ENCODE peak calls at places on chromosome 5, in nine cellular contexts. One of them, this sample, is unnamed.

GRCh38 chr5:110070836-110071235 is 381.1 kb downstream of the MAN2A1 start:
- DNase-seq in keratinocyte: no peak
- DNase-seq in uterus: no peak
- DNase-seq in left ventricle myocardium inferior: no peak
- DNase-seq in mammary epithelial cell: no peak
- DNase-seq in SK-N-SH: no peak
- DNase-seq in fibroblast of lung: peak; percentile 25
- DNase-seq in body of pancreas: no peak
- DNase-seq in ovary: no peak
- DNase-seq in this sample: no peak

GRCh38 chr5:33457124-33457523 is 16.4 kb downstream of the TARS1 start:
- DNase-seq in ovary: no peak
- DNase-seq in mammary epithelial cell: no peak
- DNase-seq in fibroblast of lung: peak; percentile 26
- DNase-seq in keratinocyte: no peak
- DNase-seq in body of pancreas: no peak
- DNase-seq in uterus: no peak
- DNase-seq in left ventricle myocardium inferior: no peak
- DNase-seq in SK-N-SH: no peak
- DNase-seq in this sample: no peak

GRCh38 chr5:4233671-4234070 is 638.0 kb downstream of the IRX1 start:
- DNase-seq in uterus: no peak
- DNase-seq in SK-N-SH: no peak
- DNase-seq in fibroblast of lung: no peak
- DNase-seq in left ventricle myocardium inferior: no peak
- DNase-seq in mammary epithelial cell: no peak
- DNase-seq in keratinocyte: no peak
- DNase-seq in body of pancreas: no peak
- DNase-seq in ovary: no peak
- DNase-seq in this sample: no peak

GRCh38 chr5:150517272-150518152 is 9.6 kb downstream of the NDST1 start:
- DNase-seq in left ventricle myocardium inferior: peak; percentile 59
- DNase-seq in mammary epithelial cell: peak; percentile 94
- DNase-seq in keratinocyte: no peak
- DNase-seq in fibroblast of lung: peak; percentile 96
- DNase-seq in ovary: peak; percentile 72
- DNase-seq in uterus: no peak
- DNase-seq in body of pancreas: peak; percentile 95
- DNase-seq in SK-N-SH: peak; percentile 87
- DNase-seq in this sample: no peak

GRCh38 chr5:112717506-112718082 is 20.1 kb upstream of the APC start:
- DNase-seq in ovary: no peak
- DNase-seq in uterus: no peak
- DNase-seq in body of pancreas: no peak
- DNase-seq in SK-N-SH: no peak
- DNase-seq in fibroblast of lung: no peak
- DNase-seq in left ventricle myocardium inferior: no peak
- DNase-seq in mammary epithelial cell: no peak
- DNase-seq in keratinocyte: no peak
- DNase-seq in this sample: no peak

GRCh38 chr5:71752441-71753190 is 33.5 kb downstream of the CARTPT start:
- DNase-seq in body of pancreas: no peak
- DNase-seq in mammary epithelial cell: no peak
- DNase-seq in uterus: no peak
- DNase-seq in keratinocyte: no peak
- DNase-seq in left ventricle myocardium inferior: no peak
- DNase-seq in ovary: no peak
- DNase-seq in fibroblast of lung: no peak
- DNase-seq in SK-N-SH: no peak
- DNase-seq in this sample: no peak

GRCh38 chr5:317086-317811 is 4.3 kb upstream of the AHRR start:
- DNase-seq in SK-N-SH: peak; percentile 74
- DNase-seq in uterus: no peak
- DNase-seq in mammary epithelial cell: peak; percentile 30
- DNase-seq in fibroblast of lung: peak; percentile 74
- DNase-seq in ovary: no peak
- DNase-seq in left ventricle myocardium inferior: no peak
- DNase-seq in body of pancreas: no peak
- DNase-seq in keratinocyte: no peak
- DNase-seq in this sample: no peak

GRCh38 chr5:14153932-14154646 is 10.9 kb downstream of the TRIO start:
- DNase-seq in fibroblast of lung: peak; percentile 85
- DNase-seq in body of pancreas: no peak
- DNase-seq in ovary: peak; percentile 49
- DNase-seq in mammary epithelial cell: peak; percentile 58
- DNase-seq in uterus: peak; percentile 81
- DNase-seq in keratinocyte: no peak
- DNase-seq in SK-N-SH: no peak
- DNase-seq in left ventricle myocardium inferior: peak; percentile 71
- DNase-seq in this sample: no peak

GRCh38 chr5:109964136-109964535 is 274.4 kb downstream of the MAN2A1 start:
- DNase-seq in fibroblast of lung: no peak
- DNase-seq in body of pancreas: no peak
- DNase-seq in mammary epithelial cell: peak; percentile 24
- DNase-seq in SK-N-SH: no peak
- DNase-seq in left ventricle myocardium inferior: no peak
- DNase-seq in keratinocyte: no peak
- DNase-seq in ovary: no peak
- DNase-seq in uterus: no peak
- DNase-seq in this sample: no peak

GRCh38 chr5:132439521-132440206 is 50.9 kb downstream of the IRF1 start:
- DNase-seq in ovary: peak; percentile 84
- DNase-seq in uterus: peak; percentile 89
- DNase-seq in left ventricle myocardium inferior: peak; percentile 78
- DNase-seq in SK-N-SH: no peak
- DNase-seq in keratinocyte: no peak
- DNase-seq in fibroblast of lung: peak; percentile 94
- DNase-seq in mammary epithelial cell: peak; percentile 88
- DNase-seq in body of pancreas: no peak
- DNase-seq in this sample: no peak

GRCh38 chr5:171907731-171908343 is 98.6 kb downstream of the FBXW11 start:
- DNase-seq in SK-N-SH: peak; percentile 52
- DNase-seq in fibroblast of lung: peak; percentile 80
- DNase-seq in uterus: peak; percentile 51
- DNase-seq in mammary epithelial cell: peak; percentile 48
- DNase-seq in ovary: no peak
- DNase-seq in body of pancreas: peak; percentile 51
- DNase-seq in left ventricle myocardium inferior: no peak
- DNase-seq in keratinocyte: no peak
- DNase-seq in this sample: peak; percentile 11

GRCh38 chr5:151615431-151615830 is 24.3 kb upstream of the FAT2 start:
- DNase-seq in keratinocyte: peak; percentile 100
- DNase-seq in fibroblast of lung: no peak
- DNase-seq in left ventricle myocardium inferior: no peak
- DNase-seq in mammary epithelial cell: peak; percentile 100
- DNase-seq in uterus: no peak
- DNase-seq in SK-N-SH: no peak
- DNase-seq in body of pancreas: no peak
- DNase-seq in ovary: no peak
- DNase-seq in this sample: no peak

GRCh38 chr5:51986733-51987132 is 603.5 kb downstream of the ISL1 start:
- DNase-seq in uterus: no peak
- DNase-seq in body of pancreas: no peak
- DNase-seq in left ventricle myocardium inferior: no peak
- DNase-seq in ovary: no peak
- DNase-seq in keratinocyte: no peak
- DNase-seq in fibroblast of lung: no peak
- DNase-seq in SK-N-SH: no peak
- DNase-seq in mammary epithelial cell: no peak
- DNase-seq in this sample: no peak

GRCh38 chr5:21701317-21701716 is 1151.8 kb downstream of the CDH12 start:
- DNase-seq in uterus: no peak
- DNase-seq in ovary: no peak
- DNase-seq in body of pancreas: no peak
- DNase-seq in keratinocyte: no peak
- DNase-seq in SK-N-SH: no peak
- DNase-seq in fibroblast of lung: no peak
- DNase-seq in mammary epithelial cell: peak; percentile 19
- DNase-seq in left ventricle myocardium inferior: no peak
- DNase-seq in this sample: no peak

GRCh38 chr5:129204525-129204924 is 110.0 kb downstream of the ISOC1 start:
- DNase-seq in keratinocyte: no peak
- DNase-seq in left ventricle myocardium inferior: no peak
- DNase-seq in mammary epithelial cell: peak; percentile 3
- DNase-seq in fibroblast of lung: no peak
- DNase-seq in body of pancreas: no peak
- DNase-seq in SK-N-SH: no peak
- DNase-seq in uterus: no peak
- DNase-seq in ovary: no peak
- DNase-seq in this sample: no peak

GRCh38 chr5:128534729-128535128 is 3.3 kb downstream of the FBN2 start:
- DNase-seq in left ventricle myocardium inferior: no peak
- DNase-seq in body of pancreas: no peak
- DNase-seq in keratinocyte: peak; percentile 64
- DNase-seq in fibroblast of lung: peak; percentile 61
- DNase-seq in ovary: no peak
- DNase-seq in SK-N-SH: no peak
- DNase-seq in mammary epithelial cell: no peak
- DNase-seq in uterus: no peak
- DNase-seq in this sample: no peak

GRCh38 chr5:172943906-172944305 is 15.3 kb upstream of the RPL26L1 start:
- DNase-seq in uterus: no peak
- DNase-seq in mammary epithelial cell: no peak
- DNase-seq in body of pancreas: no peak
- DNase-seq in left ventricle myocardium inferior: no peak
- DNase-seq in fibroblast of lung: no peak
- DNase-seq in keratinocyte: no peak
- DNase-seq in ovary: peak; percentile 25
- DNase-seq in SK-N-SH: no peak
- DNase-seq in this sample: no peak
- H3K27ac ChIP-seq in uterus: peak overlapping the region; percentile 78
- H3K27ac ChIP-seq in mammary epithelial cell: no peak overlapping the region
- H3K27ac ChIP-seq in body of pancreas: no peak overlapping the region
- H3K27ac ChIP-seq in left ventricle myocardium inferior: peak overlapping the region; percentile 75
- H3K27ac ChIP-seq in fibroblast of lung: peak overlapping the region; percentile 62
- H3K27ac ChIP-seq in keratinocyte: no peak overlapping the region
- H3K27ac ChIP-seq in ovary: no peak overlapping the region
- H3K27ac ChIP-seq in SK-N-SH: peak overlapping the region; percentile 94
- H3K27ac ChIP-seq in this sample: no peak overlapping the region

GRCh38 chr5:2857837-2858236 is 106.4 kb upstream of the IRX2 start:
- DNase-seq in body of pancreas: no peak
- DNase-seq in mammary epithelial cell: no peak
- DNase-seq in ovary: no peak
- DNase-seq in uterus: no peak
- DNase-seq in fibroblast of lung: no peak
- DNase-seq in SK-N-SH: no peak
- DNase-seq in keratinocyte: no peak
- DNase-seq in left ventricle myocardium inferior: no peak
- DNase-seq in this sample: no peak
- TF ChIP-seq CTCF in body of pancreas: no peak
- TF ChIP-seq CTCF in mammary epithelial cell: no peak
- TF ChIP-seq CTCF in ovary: no peak
- TF ChIP-seq CTCF in uterus: no peak
- TF ChIP-seq CTCF in fibroblast of lung: no peak
- TF ChIP-seq CTCF in SK-N-SH: no peak
- TF ChIP-seq CTCF in keratinocyte: no peak
- TF ChIP-seq CTCF in left ventricle myocardium inferior: no peak
- TF ChIP-seq CTCF in this sample: no peak

DNA sequence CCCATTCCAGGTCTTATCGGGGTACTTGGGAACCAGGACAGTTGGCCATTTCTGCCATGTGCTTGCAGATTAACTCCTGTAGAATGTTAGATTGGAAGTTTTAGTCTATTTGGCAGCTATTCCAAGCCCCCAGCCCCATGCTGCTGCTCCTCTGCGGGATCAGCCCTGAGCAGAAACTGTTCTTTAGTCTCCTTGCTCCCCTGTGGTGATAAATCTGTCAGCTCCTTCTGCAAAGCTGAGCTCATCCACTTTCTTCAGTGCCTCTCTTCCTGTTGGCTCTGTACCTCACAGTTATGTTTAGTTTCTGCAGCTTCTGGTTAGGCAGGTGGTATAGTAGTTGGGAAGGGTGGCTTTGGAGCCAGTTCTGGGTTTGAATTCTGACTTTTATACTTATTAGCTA is 170.4 kb downstream of the GRIA1 start:
- DNase-seq in ovary: no peak
- DNase-seq in fibroblast of lung: no peak
- DNase-seq in mammary epithelial cell: no peak
- DNase-seq in SK-N-SH: no peak
- DNase-seq in body of pancreas: no peak
- DNase-seq in left ventricle myocardium inferior: no peak
- DNase-seq in uterus: no peak
- DNase-seq in keratinocyte: no peak
- DNase-seq in this sample: no peak
- H3K9me3 ChIP-seq in ovary: no peaks in the 10 kb centered on the region
- H3K9me3 ChIP-seq in fibroblast of lung: no peaks in the 10 kb centered on the region
- H3K9me3 ChIP-seq in mammary epithelial cell: no peaks in the 10 kb centered on the region
- H3K9me3 ChIP-seq in SK-N-SH: no peaks in the 10 kb centered on the region
- H3K9me3 ChIP-seq in body of pancreas: no peaks in the 10 kb centered on the region
- H3K9me3 ChIP-seq in left ventricle myocardium inferior: peaks cover 4% of the 10 kb centered on the region
- H3K9me3 ChIP-seq in uterus: no peaks in the 10 kb centered on the region
- H3K9me3 ChIP-seq in keratinocyte: no peaks in the 10 kb centered on the region
- H3K9me3 ChIP-seq in this sample: no peaks in the 10 kb centered on the region

GRCh38 chr5:142873831-142874230 is 103.7 kb downstream of the ARHGAP26 start:
- DNase-seq in body of pancreas: no peak
- DNase-seq in fibroblast of lung: no peak
- DNase-seq in uterus: no peak
- DNase-seq in SK-N-SH: no peak
- DNase-seq in mammary epithelial cell: no peak
- DNase-seq in keratinocyte: no peak
- DNase-seq in ovary: no peak
- DNase-seq in left ventricle myocardium inferior: no peak
- DNase-seq in this sample: no peak
- H3K27ac ChIP-seq in body of pancreas: peak overlapping the region; percentile 77
- H3K27ac ChIP-seq in fibroblast of lung: no peak overlapping the region
- H3K27ac ChIP-seq in uterus: no peak overlapping the region
- H3K27ac ChIP-seq in SK-N-SH: no peak overlapping the region
- H3K27ac ChIP-seq in mammary epithelial cell: no peak overlapping the region
- H3K27ac ChIP-seq in keratinocyte: no peak overlapping the region
- H3K27ac ChIP-seq in ovary: no peak overlapping the region
- H3K27ac ChIP-seq in left ventricle myocardium inferior: peak overlapping the region; percentile 62
- H3K27ac ChIP-seq in this sample: no peak overlapping the region

DNA sequence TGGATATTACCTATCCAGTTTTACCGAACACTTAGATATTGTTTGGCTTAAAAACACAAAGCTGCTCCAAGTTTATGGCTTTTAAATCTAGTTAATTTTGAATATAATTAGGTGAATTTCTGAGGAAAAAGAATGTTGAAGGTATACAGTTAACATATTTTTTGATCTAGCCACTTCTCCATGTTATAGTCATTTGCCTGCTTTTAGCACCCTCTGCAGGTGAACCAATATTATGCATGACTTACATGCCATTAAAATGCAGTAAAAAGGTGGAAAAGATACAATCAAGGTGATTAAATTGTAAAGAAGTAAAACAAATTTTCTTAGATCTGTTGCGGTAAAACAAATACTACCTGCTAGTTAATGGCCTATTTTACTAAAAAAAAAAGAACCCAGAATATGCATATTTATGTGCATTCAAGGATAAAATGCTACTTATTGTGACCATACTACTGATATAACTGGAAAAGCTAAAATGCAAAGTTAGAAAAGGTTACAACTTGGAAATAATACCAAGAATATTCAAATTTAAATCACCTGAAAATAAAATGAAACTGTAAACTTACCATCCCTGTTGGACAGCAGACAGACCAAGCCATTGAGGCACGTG is 132.1 kb downstream of the AP3B1 start:
- DNase-seq in SK-N-SH: peak; percentile 37
- DNase-seq in body of pancreas: no peak
- DNase-seq in mammary epithelial cell: no peak
- DNase-seq in left ventricle myocardium inferior: no peak
- DNase-seq in uterus: no peak
- DNase-seq in keratinocyte: no peak
- DNase-seq in fibroblast of lung: peak; percentile 59
- DNase-seq in ovary: no peak
- DNase-seq in this sample: no peak
- TF ChIP-seq CTCF in SK-N-SH: peak; percentile 71
- TF ChIP-seq CTCF in body of pancreas: peak; percentile 48
- TF ChIP-seq CTCF in mammary epithelial cell: peak; percentile 59
- TF ChIP-seq CTCF in left ventricle myocardium inferior: peak; percentile 54
- TF ChIP-seq CTCF in uterus: no peak
- TF ChIP-seq CTCF in keratinocyte: peak; percentile 40
- TF ChIP-seq CTCF in fibroblast of lung: peak; percentile 52
- TF ChIP-seq CTCF in ovary: no peak
- TF ChIP-seq CTCF in this sample: no peak